ENCODE peak calls at places on chromosomes 7 and 10, in eight cellular contexts. P is right lobe of liver; H is tibial artery; X is CD4-positive, CD25-positive, alpha-beta regulatory T cell; I is SJCRH30; S is PC-3; T is ascending aorta; R is MM.1S. Y is an unnamed sample.
A peak's percentile ranks its signal among the peaks of the same experiment; 100 is the strongest.

GRCh38 chr10:100020883-100021248 is 11.1 kb upstream of the DNMBP start:
- DNase-seq in P (no peak), H (no peak), X (no peak), I (no peak), S (no peak), T (no peak), R (no peak), Y (no peak)

GRCh38 chr7:129502708-129503685 is 666 bp downstream of the SMKR1 start:
- DNase-seq in P (no peak), H (no peak), X (no peak), I (no peak), S (no peak), T (no peak), R (peak; percentile 7), Y (no peak)

GRCh38 chr7:136957391-136957790 is 88.9 kb downstream of the CHRM2 start:
- DNase-seq in P (no peak), H (no peak), X (no peak), I (no peak), S (peak; percentile 88), T (no peak), R (no peak), Y (no peak)

GRCh38 chr10:107546986-107547385 is 382.5 kb upstream of the SORCS1 start:
- DNase-seq in P (no peak), H (no peak), X (no peak), I (peak; percentile 42), S (peak; percentile 31), T (no peak), R (no peak), Y (no peak)

GRCh38 chr10:110448682-110449418 is 48.9 kb upstream of the DUSP5 start:
- DNase-seq in P (peak; percentile 12), H (no peak), X (no peak), I (no peak), S (no peak), T (peak; percentile 24), R (no peak), Y (no peak)

GRCh38 chr7:40530292-40530691 is 395.5 kb downstream of the SUGCT start:
- DNase-seq in P (no peak), H (no peak), X (no peak), I (no peak), S (no peak), T (no peak), R (no peak), Y (no peak)

GRCh38 chr10:12852732-12853131 is 148.8 kb downstream of the CCDC3 start:
- DNase-seq in P (no peak), H (no peak), X (no peak), I (no peak), S (no peak), T (no peak), R (no peak), Y (no peak)

GRCh38 chr10:45809829-45810228 is 37.5 kb downstream of the AGAP4 start:
- DNase-seq in P (no peak), H (no peak), X (no peak), I (no peak), S (peak; percentile 31), T (no peak), R (no peak), Y (no peak)

GRCh38 chr7:88111136-88111748 is 108.6 kb downstream of the SRI start:
- DNase-seq in P (no peak), H (no peak), X (peak; percentile 53), I (no peak), S (peak; percentile 59), T (no peak), R (peak; percentile 42), Y (no peak)

GRCh38 chr7:158386866-158387820 is 200.5 kb downstream of the PTPRN2 start:
- DNase-seq in P (no peak), H (no peak), X (no peak), I (no peak), S (no peak), T (no peak), R (no peak), Y (no peak)

GRCh38 chr7:158389514-158390425 is 197.9 kb downstream of the PTPRN2 start:
- DNase-seq in P (no peak), H (no peak), X (no peak), I (no peak), S (no peak), T (no peak), R (no peak), Y (no peak)

GRCh38 chr7:158386355-158386618 is 201.3 kb downstream of the PTPRN2 start:
- DNase-seq in P (no peak), H (no peak), X (no peak), I (no peak), S (no peak), T (no peak), R (no peak), Y (no peak)

GRCh38 chr7:158388928-158389327 is 198.7 kb downstream of the PTPRN2 start:
- DNase-seq in P (no peak), H (no peak), X (no peak), I (no peak), S (no peak), T (no peak), R (no peak), Y (no peak)

DNA sequence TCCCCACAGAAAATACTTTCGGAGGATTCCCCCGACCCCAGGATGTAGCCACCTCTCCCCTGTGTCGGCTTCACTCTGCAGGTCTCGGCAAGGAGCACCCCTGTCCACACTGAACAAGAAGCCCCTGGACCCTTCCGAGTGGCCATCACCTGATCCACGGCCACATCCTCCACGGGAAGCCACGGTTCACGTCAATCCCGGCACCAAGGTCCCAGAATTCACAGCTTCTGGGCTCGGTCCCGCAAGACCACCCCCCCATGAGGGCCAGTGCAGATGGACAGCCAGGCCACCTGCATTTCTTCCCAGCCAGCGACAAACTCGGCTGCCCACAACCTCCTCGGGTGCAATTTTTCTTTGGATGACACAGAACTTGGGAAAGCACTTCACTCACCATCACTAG is 199.6 kb downstream of the PTPRN2 start:
- DNase-seq in P (no peak), H (no peak), X (no peak), I (no peak), S (no peak), T (no peak), R (no peak), Y (no peak)
- H3K4me1 ChIP-seq in P (no peaks in the 10 kb centered on the region), H (no peaks in the 10 kb centered on the region), X (no peaks in the 10 kb centered on the region), I (no peaks in the 10 kb centered on the region), S (no peaks in the 10 kb centered on the region), T (no peaks in the 10 kb centered on the region), R (no peaks in the 10 kb centered on the region), Y (no peaks in the 10 kb centered on the region)

DNA sequence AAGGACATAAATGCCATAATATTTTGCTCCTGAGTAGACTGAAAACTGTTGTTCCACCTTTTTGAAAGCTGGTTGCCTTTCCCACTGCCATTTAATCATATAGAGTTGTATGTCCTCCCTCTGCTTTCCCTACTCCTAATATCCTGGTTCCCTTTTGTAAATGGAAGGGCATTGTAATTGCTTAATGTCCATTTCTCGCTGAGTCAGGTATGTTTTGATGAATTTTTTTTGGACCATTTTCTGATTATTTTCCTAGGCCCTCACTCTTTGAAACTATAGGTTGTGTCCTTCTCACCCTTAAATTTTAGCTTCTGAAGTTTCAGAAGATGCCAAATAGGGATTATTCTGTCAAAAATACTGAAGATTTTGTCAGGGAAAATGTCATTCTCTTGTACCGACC is 45.5 kb downstream of the WAC start:
- DNase-seq in P (no peak), H (no peak), X (no peak), I (no peak), S (no peak), T (no peak), R (no peak), Y (no peak)
- H3K4me1 ChIP-seq in P (no peaks in the 10 kb centered on the region), H (peaks cover 81% of the 10 kb centered on the region), X (peaks cover 64% of the 10 kb centered on the region), I (no peaks in the 10 kb centered on the region), S (no peaks in the 10 kb centered on the region), T (no peaks in the 10 kb centered on the region), R (no peaks in the 10 kb centered on the region), Y (no peaks in the 10 kb centered on the region)

GRCh38 chr10:124642076-124642710 is 102.0 kb downstream of the FAM53B start:
- DNase-seq in P (no peak), H (no peak), X (no peak), I (no peak), S (no peak), T (no peak), R (no peak), Y (no peak)

GRCh38 chr10:124644771-124645170 is 99.4 kb downstream of the FAM53B start:
- DNase-seq in P (no peak), H (no peak), X (no peak), I (no peak), S (no peak), T (no peak), R (no peak), Y (no peak)

GRCh38 chr10:124644281-124644680 is 99.9 kb downstream of the FAM53B start:
- DNase-seq in P (no peak), H (no peak), X (no peak), I (no peak), S (no peak), T (no peak), R (no peak), Y (no peak)

GRCh38 chr10:124641282-124642075 is 102.7 kb downstream of the FAM53B start:
- DNase-seq in P (no peak), H (no peak), X (peak; percentile 66), I (no peak), S (no peak), T (no peak), R (no peak), Y (peak; percentile 70)

DNA sequence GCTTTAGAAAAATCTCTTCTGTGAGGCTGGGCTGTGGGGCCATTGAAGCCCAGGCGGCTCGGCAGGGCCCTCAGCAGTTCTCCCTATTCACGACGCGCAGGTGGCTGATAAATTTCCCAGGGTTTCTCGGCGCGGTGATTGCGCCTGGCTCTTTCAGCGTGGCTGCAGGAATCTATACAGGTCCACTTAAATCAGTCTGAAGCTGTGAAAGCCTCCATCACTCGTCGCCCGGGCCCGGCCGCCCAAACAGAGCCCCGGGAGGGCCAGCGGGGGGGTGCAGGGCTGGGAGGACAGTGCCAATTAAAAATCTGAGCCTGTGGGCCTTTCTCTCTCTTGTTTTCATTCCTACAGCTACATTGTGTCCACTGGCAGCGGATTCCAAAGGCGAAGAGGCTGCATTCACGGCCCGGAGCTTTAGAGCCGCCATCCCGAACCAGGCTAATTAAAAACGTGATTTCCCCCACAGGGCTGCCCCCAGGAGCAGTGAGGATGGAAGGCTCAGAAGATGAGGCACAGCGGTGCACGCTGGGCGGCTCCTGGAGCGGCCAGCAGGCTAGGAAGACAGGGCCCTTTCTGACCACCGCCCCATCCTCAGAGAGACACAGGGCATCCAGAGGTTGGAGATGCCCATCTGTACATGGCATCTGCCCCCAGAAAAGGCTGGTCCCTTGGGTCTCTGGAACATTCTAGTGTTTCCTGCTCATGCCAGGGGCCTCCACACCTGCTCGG is 100.7 kb downstream of the FAM53B start:
- DNase-seq in P (no peak), H (no peak), X (no peak), I (no peak), S (no peak), T (no peak), R (no peak), Y (no peak)
- H3K4me1 ChIP-seq in P (no peaks in the 10 kb centered on the region), H (peaks cover 44% of the 10 kb centered on the region), X (peaks cover 91% of the 10 kb centered on the region), I (peaks cover 22% of the 10 kb centered on the region), S (no peaks in the 10 kb centered on the region), T (peaks cover 22% of the 10 kb centered on the region), R (peaks cover 13% of the 10 kb centered on the region), Y (peaks cover 49% of the 10 kb centered on the region)

DNA sequence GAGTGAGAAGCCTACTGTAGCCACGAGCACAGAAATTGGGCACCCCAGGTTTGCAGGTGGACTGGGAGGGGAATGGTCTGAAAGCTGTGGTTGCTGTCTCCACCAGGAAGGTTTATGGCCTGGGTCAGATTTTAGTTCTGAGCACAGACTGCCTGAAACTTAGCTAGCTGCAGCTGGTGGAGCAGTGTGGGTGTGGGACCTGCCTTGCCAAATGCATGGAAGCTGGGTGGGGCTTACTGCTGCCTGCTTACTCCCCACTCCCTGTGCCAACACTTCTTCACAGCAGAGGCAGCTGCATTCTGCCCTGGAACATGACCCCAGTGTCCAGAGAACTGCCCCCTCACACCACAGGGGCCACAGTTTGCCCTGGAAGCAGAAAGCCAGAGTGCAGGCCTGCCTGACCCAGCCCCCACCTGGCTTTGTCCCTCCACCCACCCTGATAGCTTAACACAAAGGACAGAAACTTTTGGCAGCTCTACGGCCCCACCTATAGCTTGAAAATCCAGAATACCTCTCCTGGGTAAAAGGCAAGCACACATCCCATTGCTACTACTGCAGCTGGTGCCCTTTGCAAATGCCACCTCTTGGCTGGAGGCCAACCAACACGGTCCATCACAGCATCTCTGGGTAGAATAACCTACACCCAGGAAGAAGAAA is 281.6 kb downstream of the AGMO start:
- DNase-seq in P (no peak), H (no peak), X (no peak), I (no peak), S (no peak), T (no peak), R (peak; percentile 9), Y (no peak)
- H3K4me1 ChIP-seq in P (no peaks in the 10 kb centered on the region), H (no peaks in the 10 kb centered on the region), X (no peaks in the 10 kb centered on the region), I (no peaks in the 10 kb centered on the region), S (no peaks in the 10 kb centered on the region), T (no peaks in the 10 kb centered on the region), R (no peaks in the 10 kb centered on the region), Y (no peaks in the 10 kb centered on the region)